ENCODE peak calls at places on chromosomes 6 and 20, in eight cellular contexts. S, X, U, Q, T, O, D and Y are unnamed samples.

GRCh38 chr6:30061766-30062458 is 847 bp downstream of the POLR1H start:
- DNase-seq in S (no peak), X (peak), U (no peak), Q (no peak), T (peak), O (peak), D (no peak), Y (no peak)

GRCh38 chr6:98924647-98925046 is 23.1 kb downstream of the FBXL4 start:
- DNase-seq in S (no peak), X (no peak), U (no peak), Q (no peak), T (no peak), O (peak), D (no peak), Y (no peak)

GRCh38 chr6:143062551-143062950 is 1.9 kb downstream of the AIG1 start:
- DNase-seq in S (no peak), X (no peak), U (no peak), Q (no peak), T (no peak), O (no peak), D (no peak), Y (no peak)

GRCh38 chr6:91042656-91043055 is 455.8 kb upstream of the MAP3K7 start:
- DNase-seq in S (no peak), X (no peak), U (no peak), Q (no peak), T (no peak), O (no peak), D (no peak), Y (no peak)

GRCh38 chr6:113076817-113077216 is 729.7 kb downstream of the RFPL4B start:
- DNase-seq in S (no peak), X (no peak), U (no peak), Q (no peak), T (no peak), O (no peak), D (no peak), Y (no peak)

GRCh38 chr6:155604991-155605390 is 149.4 kb upstream of the NOX3 start:
- DNase-seq in S (no peak), X (no peak), U (no peak), Q (no peak), T (no peak), O (no peak), D (no peak), Y (no peak)

GRCh38 chr20:51380401-51381385 is 161.8 kb downstream of the NFATC2 start:
- DNase-seq in S (no peak), X (no peak), U (no peak), Q (no peak), T (peak), O (no peak), D (no peak), Y (no peak)

GRCh38 chr6:89483111-89483720 is 50.3 kb downstream of the ANKRD6 start:
- DNase-seq in S (no peak), X (no peak), U (peak), Q (no peak), T (no peak), O (no peak), D (peak), Y (no peak)

GRCh38 chr6:37501632-37502466 is 2.2 kb upstream of the CCDC167 start:
- DNase-seq in S (no peak), X (no peak), U (no peak), Q (no peak), T (no peak), O (no peak), D (no peak), Y (no peak)

GRCh38 chr20:13141541-13141940 is 79.5 kb upstream of the ISM1 start:
- DNase-seq in S (no peak), X (no peak), U (no peak), Q (no peak), T (no peak), O (no peak), D (no peak), Y (no peak)

GRCh38 chr6:99219788-99220187 is 129.7 kb downstream of the FAXC start:
- DNase-seq in S (peak), X (no peak), U (no peak), Q (no peak), T (no peak), O (peak), D (no peak), Y (no peak)

GRCh38 chr6:29502181-29502580 is 14.4 kb upstream of the MAS1L start:
- DNase-seq in S (no peak), X (no peak), U (no peak), Q (no peak), T (no peak), O (no peak), D (no peak), Y (peak)

GRCh38 chr6:1901556-1901955 is 291.8 kb downstream of the FOXC1 start:
- DNase-seq in S (no peak), X (no peak), U (peak), Q (no peak), T (no peak), O (no peak), D (no peak), Y (peak)

GRCh38 chr6:167351656-167352354 is 26.9 kb downstream of the TTLL2 start:
- DNase-seq in S (no peak), X (no peak), U (no peak), Q (no peak), T (no peak), O (no peak), D (no peak), Y (no peak)

GRCh38 chr6:129605962-129606361 is 104.0 kb downstream of the ARHGAP18 start:
- DNase-seq in S (no peak), X (no peak), U (no peak), Q (no peak), T (no peak), O (no peak), D (no peak), Y (no peak)

GRCh38 chr6:74041420-74041819 is 345.4 kb downstream of the CD109 start:
- DNase-seq in S (no peak), X (no peak), U (no peak), Q (no peak), T (no peak), O (no peak), D (no peak), Y (no peak)

GRCh38 chr6:17472653-17473183 is 79.3 kb downstream of the CAP2 start:
- DNase-seq in S (no peak), X (no peak), U (no peak), Q (no peak), T (no peak), O (no peak), D (no peak), Y (no peak)

GRCh38 chr6:17470953-17471335 is 77.5 kb downstream of the CAP2 start:
- DNase-seq in S (no peak), X (peak), U (no peak), Q (no peak), T (no peak), O (no peak), D (no peak), Y (no peak)

GRCh38 chr6:17475845-17476244 is 82.5 kb downstream of the CAP2 start:
- DNase-seq in S (no peak), X (no peak), U (no peak), Q (no peak), T (no peak), O (no peak), D (no peak), Y (no peak)

GRCh38 chr6:17474289-17474688 is 80.9 kb downstream of the CAP2 start:
- DNase-seq in S (no peak), X (no peak), U (no peak), Q (no peak), T (no peak), O (no peak), D (no peak), Y (no peak)

DNA sequence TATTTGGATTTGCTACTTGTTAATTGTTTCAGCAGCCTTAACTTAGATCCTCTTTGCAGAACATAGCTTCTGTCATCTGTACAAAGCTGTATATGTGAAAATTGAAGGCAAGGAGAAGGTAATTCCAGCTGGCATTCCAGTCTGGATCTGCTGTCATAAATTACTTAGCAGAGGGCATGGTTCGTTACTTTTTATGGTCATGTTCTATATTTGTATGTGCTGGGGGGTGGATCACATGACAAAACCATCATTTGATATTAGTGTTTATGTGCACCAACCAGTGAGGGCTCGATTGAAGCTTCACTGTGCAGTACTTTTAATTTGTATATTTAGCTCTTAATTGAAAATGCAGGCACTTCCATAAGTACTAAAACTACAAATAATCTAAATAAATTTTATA is 80.2 kb downstream of the CAP2 start:
- DNase-seq in S (no peak), X (peak), U (no peak), Q (no peak), T (no peak), O (no peak), D (no peak), Y (no peak)
- TF ChIP-seq POLR2A in S (no peak), X (no peak), U (no peak), Q (no peak), T (no peak), O (no peak), D (no peak), Y (no peak)

DNA sequence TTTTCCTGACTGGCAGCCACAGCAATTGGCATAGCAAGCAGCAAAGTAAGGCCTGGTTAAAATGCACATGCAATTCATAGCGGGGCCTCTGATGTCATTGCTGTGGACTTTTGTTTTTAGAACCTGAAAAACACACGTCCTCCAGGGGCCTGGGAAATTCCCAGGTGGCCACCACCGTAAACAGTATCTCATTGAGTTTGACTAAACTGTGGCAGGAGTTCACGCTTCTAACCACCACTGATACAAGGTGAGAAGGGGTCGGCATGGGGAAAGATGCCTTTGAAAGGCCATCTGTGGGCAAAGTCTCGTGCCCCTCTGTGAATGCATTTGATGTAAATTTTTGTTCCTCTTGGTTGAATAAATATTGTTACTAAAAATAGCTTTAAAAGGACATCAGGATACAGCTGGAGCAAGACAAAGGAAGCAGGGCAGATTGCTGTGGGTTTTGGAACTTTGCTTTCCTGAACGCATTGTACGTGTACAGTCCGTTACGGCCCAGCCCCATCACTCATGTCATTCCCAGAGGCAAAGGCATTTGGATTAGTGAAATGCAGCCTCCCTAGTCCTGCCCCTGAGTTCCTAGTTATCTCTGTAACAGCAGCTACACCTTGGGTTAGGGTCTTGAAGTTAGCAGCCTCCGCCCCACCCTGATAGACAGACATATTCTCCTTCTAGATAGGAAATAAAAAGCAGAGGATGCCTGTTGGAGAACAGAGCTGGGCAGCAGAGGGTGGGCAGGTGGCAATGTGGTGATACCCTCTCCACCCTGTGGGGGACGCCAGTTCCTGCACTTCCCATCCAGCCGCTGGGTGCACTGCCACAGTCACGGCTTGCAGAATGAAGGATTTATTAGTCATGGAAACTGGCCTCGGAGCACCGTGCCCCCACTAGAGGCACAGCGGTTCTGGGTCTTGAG is 80.3 kb downstream of the ZDHHC14 start:
- DNase-seq in S (no peak), X (no peak), U (peak), Q (no peak), T (no peak), O (no peak), D (no peak), Y (peak)
- TF ChIP-seq POLR2A in S (no peak), X (no peak), U (no peak), Q (no peak), T (no peak), O (no peak), D (no peak), Y (no peak)

GRCh38 chr6:146914563-146915483 is 289.4 kb upstream of the STXBP5 start:
- DNase-seq in S (no peak), X (peak), U (no peak), Q (no peak), T (peak), O (no peak), D (peak), Y (no peak)

GRCh38 chr6:146913842-146914562 is 290.2 kb upstream of the STXBP5 start:
- DNase-seq in S (no peak), X (peak), U (peak), Q (peak), T (peak), O (peak), D (peak), Y (no peak)

GRCh38 chr6:146916435-146917015 is 287.7 kb upstream of the STXBP5 start:
- DNase-seq in S (no peak), X (no peak), U (no peak), Q (no peak), T (no peak), O (no peak), D (no peak), Y (no peak)

GRCh38 chr6:146917182-146917581 is 287.0 kb upstream of the STXBP5 start:
- DNase-seq in S (no peak), X (no peak), U (no peak), Q (no peak), T (no peak), O (no peak), D (no peak), Y (no peak)

GRCh38 chr6:146915671-146916127 is 288.5 kb upstream of the STXBP5 start:
- DNase-seq in S (no peak), X (no peak), U (no peak), Q (no peak), T (no peak), O (no peak), D (no peak), Y (no peak)
- TF ChIP-seq POLR2A in S (no peak), X (no peak), U (no peak), Q (no peak), T (no peak), O (no peak), D (no peak), Y (no peak)

GRCh38 chr20:53829086-53829703 is 235.6 kb upstream of the ZNF217 start:
- DNase-seq in S (no peak), X (peak), U (no peak), Q (no peak), T (peak), O (no peak), D (no peak), Y (no peak)

GRCh38 chr20:53829706-53830521 is 236.3 kb upstream of the ZNF217 start:
- DNase-seq in S (no peak), X (no peak), U (peak), Q (no peak), T (no peak), O (no peak), D (no peak), Y (no peak)

GRCh38 chr20:53827292-53827995 is 233.8 kb upstream of the ZNF217 start:
- DNase-seq in S (no peak), X (no peak), U (no peak), Q (no peak), T (no peak), O (no peak), D (no peak), Y (no peak)

GRCh38 chr20:53827996-53828672 is 234.5 kb upstream of the ZNF217 start:
- DNase-seq in S (no peak), X (peak), U (no peak), Q (no peak), T (peak), O (no peak), D (no peak), Y (no peak)

DNA sequence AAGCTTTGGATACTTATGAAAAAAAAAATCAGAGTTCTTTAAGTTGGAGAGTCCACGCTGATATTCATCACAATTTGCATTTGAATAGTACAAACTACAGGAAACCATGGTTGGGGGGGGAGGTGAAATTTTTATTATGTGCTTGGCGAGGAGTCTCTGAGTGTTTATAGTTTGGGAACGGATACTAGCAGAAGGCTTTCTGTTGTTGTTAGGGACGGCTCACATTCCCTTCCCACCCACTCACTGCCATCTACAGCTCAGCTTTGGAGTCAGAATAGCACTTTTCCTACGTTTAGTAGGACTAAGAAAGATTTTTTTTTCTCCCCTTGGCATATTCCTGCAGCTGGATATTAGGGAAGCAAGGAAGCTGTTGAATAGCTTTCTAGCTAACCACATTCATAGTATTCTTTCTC is 235.0 kb upstream of the ZNF217 start:
- DNase-seq in S (no peak), X (peak), U (no peak), Q (no peak), T (peak), O (no peak), D (no peak), Y (no peak)
- TF ChIP-seq POLR2A in S (no peak), X (no peak), U (no peak), Q (no peak), T (no peak), O (no peak), D (no peak), Y (no peak)

GRCh38 chr6:43171284-43172126 is 436 bp downstream of the SRF start:
- DNase-seq in S (no peak), X (no peak), U (no peak), Q (no peak), T (no peak), O (no peak), D (no peak), Y (no peak)

GRCh38 chr6:43170452-43171283 is at the start of gene SRF:
- DNase-seq in S (peak), X (peak), U (peak), Q (peak), T (peak), O (peak), D (peak), Y (peak)

GRCh38 chr6:43173496-43174262 is 2.6 kb downstream of the SRF start:
- DNase-seq in S (no peak), X (no peak), U (no peak), Q (no peak), T (peak), O (no peak), D (peak), Y (no peak)

GRCh38 chr6:43174263-43175112 is 3.4 kb downstream of the SRF start:
- DNase-seq in S (peak), X (peak), U (peak), Q (peak), T (peak), O (peak), D (peak), Y (peak)

DNA sequence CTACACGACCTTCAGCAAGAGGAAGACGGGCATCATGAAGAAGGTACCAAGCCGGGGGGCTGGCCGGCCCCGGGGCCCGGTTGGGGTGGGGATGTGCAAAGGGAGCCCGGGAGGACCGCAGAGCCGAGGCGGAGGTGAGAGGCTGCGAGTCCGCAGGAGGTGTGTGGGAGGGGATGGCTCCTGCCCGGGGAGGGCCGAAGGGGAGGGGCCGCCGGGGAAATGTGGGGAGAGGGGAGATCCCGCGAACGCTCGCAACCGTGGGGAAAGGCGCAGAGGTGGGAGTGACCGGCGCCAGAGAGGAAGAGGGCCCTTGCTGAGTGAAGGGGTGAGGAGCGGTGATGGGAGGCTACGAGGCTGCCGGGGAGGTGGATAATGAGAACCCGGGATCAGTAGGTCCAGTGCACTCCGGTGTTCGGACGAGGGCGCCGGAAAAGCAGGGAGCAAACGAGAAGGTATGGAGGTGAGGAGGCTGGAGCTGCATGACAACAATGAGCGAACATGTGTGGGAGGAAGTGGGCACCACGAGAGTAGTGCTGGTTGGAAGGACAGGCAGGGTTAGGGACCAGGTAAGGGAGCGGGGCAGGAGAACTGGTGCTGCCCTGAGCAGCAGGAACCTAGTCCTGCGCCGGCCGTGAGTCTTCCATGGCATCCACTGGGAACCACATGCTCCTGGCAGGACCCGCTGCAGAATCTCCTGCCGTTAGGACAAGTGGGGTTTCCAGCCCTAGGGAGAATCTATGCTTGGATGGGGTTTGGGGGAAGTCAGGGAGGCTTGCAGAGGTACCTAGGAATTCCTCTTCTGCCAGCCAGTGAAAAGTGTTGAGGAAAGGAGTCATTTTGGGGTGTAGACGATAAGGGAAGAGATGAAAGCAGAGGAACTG is 1.3 kb downstream of the SRF start:
- DNase-seq in S (no peak), X (peak), U (peak), Q (peak), T (peak), O (peak), D (peak), Y (no peak)
- TF ChIP-seq POLR2A in S (peak), X (no peak), U (no peak), Q (no peak), T (no peak), O (no peak), D (no peak), Y (no peak)